ENCODE peak calls at places on chromosomes 2 and 18, in eight cellular contexts. U is Jurkat, Clone E6-1; C is lower lobe of right lung; J is bronchial epithelial cell; K is H7; A is neural progenitor cell; P is heart right ventricle; N is PC-3. M is an unnamed sample.

GRCh38 chr2:36568533-36569246 is 29.3 kb downstream of the FEZ2 start:
- DNase-seq in J (peak), U (no peak), A (no peak), K (no peak), P (no peak), N (peak), C (no peak), M (no peak)

GRCh38 chr2:38106420-38107182 is 30.6 kb upstream of the CYP1B1 start:
- DNase-seq in P (no peak), N (peak), C (no peak), U (no peak), K (no peak), J (peak), A (no peak), M (no peak)

GRCh38 chr2:18404708-18405107 is 155.7 kb downstream of the RDH14 start:
- DNase-seq in K (peak), J (no peak), U (peak), C (no peak), A (peak), P (no peak), N (no peak), M (no peak)

GRCh38 chr2:12979066-12979465 is 262.3 kb downstream of the TRIB2 start:
- DNase-seq in C (no peak), K (no peak), U (no peak), N (no peak), J (peak), P (no peak), A (no peak), M (no peak)

GRCh38 chr2:136005462-136006205 is 20.2 kb upstream of the DARS1 start:
- DNase-seq in C (no peak), J (no peak), K (no peak), N (no peak), U (no peak), A (no peak), P (no peak), M (no peak)

GRCh38 chr18:3761266-3761665 is 311.3 kb downstream of the TGIF1 start:
- DNase-seq in K (no peak), U (no peak), A (no peak), N (no peak), C (no peak), P (no peak), J (no peak), M (no peak)

GRCh38 chr2:171241771-171242170 is 81.1 kb upstream of the TLK1 start:
- DNase-seq in U (no peak), N (no peak), J (peak), P (no peak), C (no peak), A (no peak), K (no peak), M (no peak)

GRCh38 chr2:6487805-6488204 is 377.9 kb downstream of the CMPK2 start:
- DNase-seq in J (no peak), P (no peak), C (no peak), K (no peak), A (no peak), N (no peak), U (no peak), M (no peak)

GRCh38 chr2:207163053-207163814 is 2.5 kb downstream of the KLF7 start:
- DNase-seq in K (no peak), C (no peak), J (peak), P (no peak), N (peak), U (no peak), A (no peak), M (no peak)

GRCh38 chr2:1069847-1070246 is 119.2 kb downstream of the SNTG2 start:
- DNase-seq in U (no peak), P (no peak), J (no peak), C (no peak), A (no peak), K (no peak), N (no peak), M (no peak)

GRCh38 chr18:58135170-58135569 is 91.1 kb downstream of the NEDD4L start:
- DNase-seq in U (peak), N (peak), A (no peak), K (no peak), P (no peak), J (no peak), C (no peak), M (peak)

GRCh38 chr18:9779630-9780029 is 71.5 kb downstream of the RAB31 start:
- DNase-seq in C (no peak), J (peak), A (no peak), K (no peak), U (no peak), N (peak), P (no peak), M (no peak)

GRCh38 chr18:23106575-23106974 is 28.7 kb upstream of the CABLES1 start:
- DNase-seq in K (no peak), A (no peak), U (no peak), C (no peak), N (peak), J (peak), P (no peak), M (peak)

GRCh38 chr2:137333386-137333972 is 568.1 kb downstream of the THSD7B start:
- DNase-seq in K (no peak), P (no peak), A (no peak), U (no peak), N (no peak), C (no peak), J (peak), M (no peak)

GRCh38 chr2:67322361-67323001 is 74.7 kb upstream of the ETAA1 start:
- DNase-seq in U (no peak), A (peak), P (no peak), C (no peak), N (peak), J (peak), K (peak), M (no peak)

GRCh38 chr2:39524756-39525635 is 87.9 kb upstream of the MAP4K3 start:
- DNase-seq in J (no peak), C (no peak), U (no peak), A (no peak), P (no peak), N (no peak), K (no peak), M (no peak)

GRCh38 chr2:36731941-36732700 is 35.6 kb downstream of the VIT start:
- DNase-seq in N (no peak), J (no peak), P (no peak), A (no peak), K (no peak), U (no peak), C (no peak), M (no peak)

GRCh38 chr18:23626451-23627279 is 36.0 kb downstream of the ANKRD29 start:
- DNase-seq in J (peak), P (no peak), U (no peak), N (peak), A (no peak), C (no peak), K (no peak), M (no peak)

GRCh38 chr2:15728247-15728721 is 136.6 kb downstream of the DDX1 start:
- DNase-seq in P (no peak), A (peak), N (no peak), K (no peak), C (no peak), U (no peak), J (no peak), M (no peak)

GRCh38 chr18:73895701-73896100 is 251.9 kb downstream of the FBXO15 start:
- DNase-seq in J (peak), C (no peak), K (peak), U (no peak), A (no peak), N (peak), P (no peak), M (no peak)

GRCh38 chr2:153866595-153866994 is 5.1 kb upstream of the GALNT13 start:
- DNase-seq in P (no peak), J (no peak), C (no peak), K (no peak), N (no peak), A (no peak), U (no peak), M (no peak)

GRCh38 chr2:219032051-219032745 is 9.1 kb downstream of the CFAP65 start:
- DNase-seq in U (no peak), J (no peak), P (no peak), K (no peak), C (no peak), N (no peak), A (no peak), M (no peak)

GRCh38 chr2:199602896-199603482 is 145.2 kb upstream of the SATB2 start:
- DNase-seq in N (no peak), J (no peak), U (no peak), A (no peak), K (no peak), P (no peak), C (no peak), M (no peak)

GRCh38 chr2:207276248-207276647 is 110.5 kb upstream of the KLF7 start:
- DNase-seq in A (no peak), C (no peak), J (no peak), N (no peak), P (no peak), K (no peak), U (no peak), M (no peak)

GRCh38 chr2:181334158-181334826 is 122.9 kb upstream of the ITGA4 start:
- DNase-seq in K (no peak), J (no peak), C (no peak), N (no peak), A (no peak), P (no peak), U (no peak), M (no peak)

GRCh38 chr2:148989882-148990493 is 48.5 kb upstream of the LYPD6B start:
- DNase-seq in N (peak), K (peak), C (no peak), A (peak), J (peak), U (peak), P (no peak), M (peak)

GRCh38 chr18:7684357-7684756 is 117.2 kb downstream of the PTPRM start:
- DNase-seq in N (no peak), P (no peak), J (no peak), K (no peak), U (no peak), C (no peak), A (no peak), M (no peak)

DNA sequence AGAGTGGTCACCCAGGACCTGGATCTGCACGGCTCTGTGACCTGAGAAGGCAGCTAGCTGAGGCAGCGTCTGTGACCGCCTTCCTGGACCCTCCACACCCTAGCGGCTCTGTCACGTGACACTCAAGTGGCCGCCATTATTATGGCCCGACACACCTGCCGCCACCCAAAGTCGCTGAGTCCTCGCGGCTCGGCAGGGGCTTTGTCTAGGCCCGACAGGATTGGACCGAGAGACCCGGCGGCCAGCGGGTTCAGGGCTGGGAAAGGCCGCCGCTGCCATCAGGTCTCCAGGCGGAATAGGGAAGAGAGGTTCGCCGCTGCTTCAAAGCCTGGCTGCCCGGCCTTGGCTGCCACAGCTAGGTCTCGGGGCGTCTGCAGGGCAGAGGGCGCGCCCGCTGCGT is 1162.5 kb upstream of the LRRTM1 start:
- DNase-seq in U (no peak), N (no peak), A (no peak), J (no peak), P (peak), C (peak), K (no peak), M (no peak)
- H3K4me3 ChIP-seq in U (no peak), N (no peak), A (no peak), J (no peak), P (no peak), C (no peak), K (no peak), M (no peak)

GRCh38 chr18:12838178-12838634 is 45.8 kb downstream of the PTPN2 start:
- DNase-seq in K (peak), N (peak), P (no peak), A (no peak), J (peak), U (no peak), C (peak), M (peak)
- H3K4me3 ChIP-seq in K (no peak), N (peak), P (no peak), A (no peak), J (no peak), U (no peak), C (peak), M (no peak)

GRCh38 chr18:42742976-42743755 is 372.3 kb downstream of the RIT2 start:
- DNase-seq in U (no peak), C (no peak), P (no peak), N (no peak), A (no peak), K (no peak), J (no peak), M (no peak)

GRCh38 chr18:42746794-42747193 is 368.7 kb downstream of the RIT2 start:
- DNase-seq in K (no peak), N (no peak), J (no peak), U (no peak), A (no peak), P (no peak), C (no peak), M (no peak)

GRCh38 chr18:42742474-42742873 is 373.0 kb downstream of the RIT2 start:
- DNase-seq in A (no peak), C (no peak), P (no peak), U (no peak), K (no peak), N (no peak), J (no peak), M (no peak)

GRCh38 chr18:42745931-42746330 is 369.6 kb downstream of the RIT2 start:
- DNase-seq in A (no peak), P (no peak), U (no peak), C (no peak), N (no peak), J (no peak), K (no peak), M (no peak)

DNA sequence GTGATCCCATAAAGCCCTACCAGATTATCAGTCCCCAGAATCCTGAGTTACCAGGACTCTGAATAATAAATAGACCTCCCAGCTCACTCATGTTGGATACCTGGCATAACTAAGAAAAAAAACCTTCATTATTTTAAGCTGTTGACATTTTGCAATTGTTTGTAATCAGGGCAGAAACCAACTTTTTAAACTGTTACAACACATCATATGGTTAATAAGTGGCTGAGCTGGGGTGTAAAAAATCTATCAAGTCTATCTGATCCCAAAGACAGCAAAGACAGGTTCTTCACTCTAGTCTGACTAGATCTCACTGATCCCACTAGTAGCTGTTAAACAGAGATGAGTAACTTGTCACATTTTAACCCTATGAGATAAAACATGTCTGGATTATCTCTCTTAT is 370.3 kb downstream of the RIT2 start:
- DNase-seq in N (no peak), A (no peak), P (no peak), C (no peak), K (no peak), J (no peak), U (no peak), M (no peak)
- H3K4me3 ChIP-seq in N (no peak), A (no peak), P (no peak), C (no peak), K (no peak), J (no peak), U (no peak), M (no peak)

GRCh38 chr2:169159686-169160085 is 90.3 kb downstream of the DHRS9 start:
- DNase-seq in J (no peak), C (no peak), U (no peak), P (no peak), N (no peak), K (no peak), A (no peak), M (no peak)

GRCh38 chr2:169165791-169166190 is 96.4 kb downstream of the DHRS9 start:
- DNase-seq in A (no peak), N (no peak), P (no peak), C (no peak), K (no peak), U (no peak), J (no peak), M (no peak)

GRCh38 chr2:169160926-169161481 is 91.6 kb downstream of the DHRS9 start:
- DNase-seq in A (no peak), P (no peak), C (no peak), K (no peak), N (peak), U (no peak), J (peak), M (no peak)

GRCh38 chr2:169164311-169164710 is 94.9 kb downstream of the DHRS9 start:
- DNase-seq in J (no peak), P (no peak), C (no peak), N (no peak), U (no peak), K (no peak), A (no peak), M (no peak)

GRCh38 chr2:169162613-169163012 is 93.2 kb downstream of the DHRS9 start:
- DNase-seq in U (no peak), A (no peak), K (no peak), J (no peak), P (no peak), C (no peak), N (no peak), M (no peak)
- H3K4me3 ChIP-seq in U (no peak), A (no peak), K (no peak), J (no peak), P (no peak), C (no peak), N (no peak), M (no peak)

DNA sequence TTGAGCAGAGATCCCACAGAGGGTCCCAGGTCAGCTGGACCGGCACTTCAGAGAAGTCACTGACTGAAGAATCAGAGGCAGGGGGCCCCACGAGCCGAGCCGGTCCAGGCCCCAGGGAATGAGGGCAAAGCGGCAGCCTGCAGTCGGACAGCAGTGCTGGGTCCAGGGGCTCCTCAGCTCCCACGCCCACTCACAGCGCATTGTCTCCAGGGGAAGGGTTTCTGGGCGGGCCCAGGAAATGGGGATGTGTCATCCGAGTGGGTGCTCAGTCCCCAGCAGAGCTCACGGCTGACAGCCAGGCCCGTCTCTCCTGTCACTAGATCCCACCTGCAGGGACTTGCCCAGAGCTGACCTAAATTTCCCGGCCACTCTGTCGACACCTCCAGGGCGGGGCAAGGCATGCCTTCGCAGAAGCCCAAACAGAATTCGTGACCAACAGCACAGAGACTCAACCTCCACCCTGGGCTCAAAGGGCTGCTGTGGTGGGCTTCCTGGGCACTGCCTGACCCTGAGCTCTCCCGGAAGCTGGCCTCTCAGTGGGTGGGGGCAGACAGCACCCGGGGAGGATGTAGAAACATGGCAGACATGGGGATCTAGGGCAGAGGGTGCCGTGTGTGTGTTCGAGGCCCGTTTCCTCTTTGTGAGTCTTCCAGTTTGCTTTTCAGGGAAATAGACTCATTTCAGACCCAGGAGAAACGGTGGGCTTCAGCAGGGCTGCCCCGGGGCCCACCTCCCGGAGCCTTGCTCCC is 42.1 kb upstream of the TAF1B start:
- DNase-seq in A (no peak), P (no peak), C (peak), J (peak), K (peak), U (no peak), N (peak), M (peak)
- H3K4me3 ChIP-seq in A (no peak), P (no peak), C (no peak), J (peak), K (no peak), U (no peak), N (peak), M (no peak)

DNA sequence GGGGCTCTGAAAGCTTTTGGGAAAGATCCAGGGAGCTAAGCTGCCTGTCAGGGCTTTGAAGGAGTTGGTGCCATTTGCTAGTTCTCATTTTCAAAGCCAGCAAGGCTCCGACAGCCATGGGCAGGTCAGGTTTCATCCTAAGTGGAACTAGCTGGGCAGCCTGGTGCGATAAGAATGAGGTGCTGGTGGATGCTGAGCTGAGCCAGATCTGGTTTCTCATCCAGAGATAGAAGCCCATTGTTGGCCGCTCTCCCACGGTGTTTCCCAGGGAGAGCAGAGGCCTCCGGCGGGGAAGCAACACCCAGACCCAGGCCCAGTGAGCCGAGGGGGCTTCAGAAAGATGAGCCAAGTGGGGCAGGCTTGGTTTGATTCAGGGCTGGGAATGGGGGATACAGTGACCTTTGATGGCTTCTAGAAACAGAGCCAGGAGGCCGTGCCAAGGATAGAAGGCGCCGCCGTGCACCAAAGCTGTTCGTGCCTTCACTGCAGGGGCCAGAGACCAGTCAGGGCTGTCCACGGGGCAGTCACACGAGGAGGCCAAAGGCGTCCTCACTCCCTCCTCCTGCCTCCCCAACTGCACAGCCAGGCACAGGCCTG is 141.5 kb upstream of the GPC1 start:
- DNase-seq in P (peak), C (no peak), N (no peak), K (peak), U (no peak), J (no peak), A (peak), M (peak)
- H3K4me3 ChIP-seq in P (no peak), C (no peak), N (no peak), K (no peak), U (no peak), J (no peak), A (no peak), M (no peak)

GRCh38 chr2:232523682-232524597 is 2.0 kb upstream of the CHRND start:
- DNase-seq in C (no peak), N (peak), J (peak), A (peak), U (no peak), P (no peak), K (peak), M (no peak)
- H3K4me3 ChIP-seq in C (peak), N (peak), J (peak), A (peak), U (no peak), P (peak), K (peak), M (peak)

GRCh38 chr2:138502253-138503086 is 900 bp downstream of the SPOPL start:
- DNase-seq in N (peak), C (no peak), K (no peak), A (peak), J (peak), P (no peak), U (no peak), M (no peak)

GRCh38 chr2:138503652-138504051 is 2.1 kb downstream of the SPOPL start:
- DNase-seq in U (no peak), C (no peak), A (no peak), P (no peak), N (peak), K (no peak), J (no peak), M (no peak)

GRCh38 chr2:138501427-138502252 is at the start of gene SPOPL:
- DNase-seq in K (peak), J (peak), C (peak), N (peak), A (peak), P (peak), U (peak), M (peak)

GRCh38 chr2:138504092-138504491 is 2.5 kb downstream of the SPOPL start:
- DNase-seq in C (no peak), J (no peak), U (no peak), K (no peak), A (no peak), N (no peak), P (no peak), M (no peak)

DNA sequence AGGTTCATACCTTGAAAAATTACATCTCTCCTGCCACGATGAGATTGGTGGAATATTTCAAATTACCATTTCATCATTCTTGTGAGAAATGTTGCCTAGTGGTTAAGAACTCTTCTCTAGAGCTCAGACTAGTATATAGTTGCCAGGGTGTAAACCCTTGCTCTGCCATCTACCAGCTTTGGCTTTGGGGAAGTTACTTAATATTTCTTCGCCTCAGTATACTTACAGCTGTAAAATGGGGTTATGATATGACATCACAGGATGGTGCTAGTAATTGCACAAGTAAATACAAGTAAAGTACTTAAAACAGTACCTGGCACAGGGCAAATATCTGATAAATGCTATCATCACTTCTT is 1.5 kb downstream of the SPOPL start:
- DNase-seq in P (no peak), K (no peak), C (no peak), U (no peak), N (peak), A (no peak), J (peak), M (no peak)
- H3K4me3 ChIP-seq in P (peak), K (peak), C (peak), U (no peak), N (peak), A (peak), J (peak), M (peak)